ENCODE peak calls at places on chromosomes 7 and 10, in six cellular contexts. J, O, Q, A, R and I are unnamed samples.
A peak's percentile ranks its signal among the peaks of the same experiment; 100 is the strongest.

GRCh38 chr10:3716093-3716492 is 68.9 kb downstream of the KLF6 start:
- DNase-seq in J (no peak), O (no peak), Q (no peak), A (no peak), R (no peak), I (peak; percentile 18)

GRCh38 chr7:139340808-139341057 is 404 bp upstream of the FMC1 start:
- DNase-seq in J (no peak), O (no peak), Q (no peak), A (no peak), R (no peak), I (no peak)

GRCh38 chr7:82275342-82275741 is 168.2 kb downstream of the CACNA2D1 start:
- DNase-seq in J (no peak), O (no peak), Q (no peak), A (no peak), R (no peak), I (no peak)

GRCh38 chr10:124079864-124080263 is 13.5 kb downstream of the CHST15 start:
- DNase-seq in J (no peak), O (no peak), Q (no peak), A (no peak), R (no peak), I (no peak)

GRCh38 chr10:83522881-83523386 is 616.4 kb upstream of the GHITM start:
- DNase-seq in J (peak; percentile 79), O (no peak), Q (no peak), A (no peak), R (peak; percentile 65), I (no peak)

GRCh38 chr10:114278884-114279191 is 39.8 kb downstream of the VWA2 start:
- DNase-seq in J (no peak), O (no peak), Q (no peak), A (no peak), R (no peak), I (no peak)

GRCh38 chr7:106108988-106109387 is 3.1 kb downstream of the SYPL1 start:
- DNase-seq in J (no peak), O (no peak), Q (no peak), A (no peak), R (no peak), I (no peak)

GRCh38 chr7:99042957-99043356 is 101.0 kb downstream of the SMURF1 start:
- DNase-seq in J (peak; percentile 13), O (no peak), Q (no peak), A (no peak), R (peak; percentile 50), I (no peak)

GRCh38 chr7:158582089-158582456 is 5.5 kb downstream of the PTPRN2 start:
- DNase-seq in J (no peak), O (no peak), Q (no peak), A (no peak), R (no peak), I (no peak)

GRCh38 chr10:19826712-19827111 is 10.5 kb downstream of the PLXDC2 start:
- DNase-seq in J (no peak), O (no peak), Q (no peak), A (no peak), R (no peak), I (peak; percentile 81)

GRCh38 chr7:112790651-112790973 is 419 bp upstream of the TMEM168 start:
- DNase-seq in J (no peak), O (no peak), Q (no peak), A (no peak), R (no peak), I (no peak)

GRCh38 chr7:138603549-138604324 is 97.4 kb downstream of the SVOPL start:
- DNase-seq in J (no peak), O (no peak), Q (no peak), A (no peak), R (no peak), I (peak; percentile 8)

GRCh38 chr10:22651276-22651980 is 63.0 kb downstream of the PIP4K2A start:
- DNase-seq in J (no peak), O (no peak), Q (no peak), A (no peak), R (no peak), I (no peak)

GRCh38 chr10:120145107-120145506 is 252.6 kb downstream of the SEC23IP start:
- DNase-seq in J (no peak), O (no peak), Q (no peak), A (no peak), R (no peak), I (no peak)

GRCh38 chr10:24694086-24694485 is 29.6 kb downstream of the ARHGAP21 start:
- DNase-seq in J (no peak), O (no peak), Q (no peak), A (no peak), R (no peak), I (no peak)

GRCh38 chr10:3754727-3755439 is 30.1 kb downstream of the KLF6 start:
- DNase-seq in J (peak; percentile 99), O (no peak), Q (no peak), A (no peak), R (peak; percentile 84), I (peak; percentile 96)

GRCh38 chr10:123848564-123849457 is 42.8 kb downstream of the CPXM2 start:
- DNase-seq in J (no peak), O (no peak), Q (no peak), A (no peak), R (no peak), I (no peak)

GRCh38 chr7:363626-364025 is 73.7 kb downstream of the FOXL3 start:
- DNase-seq in J (no peak), O (no peak), Q (no peak), A (no peak), R (no peak), I (no peak)

GRCh38 chr10:5697342-5697741 is 12.7 kb downstream of the TASOR2 start:
- DNase-seq in J (no peak), O (no peak), Q (no peak), A (no peak), R (no peak), I (no peak)

GRCh38 chr7:29424984-29425309 is 138.7 kb upstream of the PRR15 start:
- DNase-seq in J (no peak), O (no peak), Q (no peak), A (no peak), R (no peak), I (no peak)

GRCh38 chr10:123154943-123155505 is 822 bp downstream of the BUB3 start:
- DNase-seq in J (peak; percentile 21), O (no peak), Q (no peak), A (peak; percentile 78), R (peak; percentile 58), I (peak; percentile 47)

GRCh38 chr10:36303896-36304295 is 661.8 kb upstream of the FZD8 start:
- DNase-seq in J (no peak), O (no peak), Q (no peak), A (no peak), R (no peak), I (peak; percentile 2)

GRCh38 chr7:3056713-3057388 is 13.2 kb upstream of the CARD11 start:
- DNase-seq in J (no peak), O (no peak), Q (no peak), A (no peak), R (no peak), I (no peak)

GRCh38 chr10:79096514-79096913 is 27.7 kb downstream of the ZMIZ1 start:
- DNase-seq in J (no peak), O (no peak), Q (no peak), A (no peak), R (no peak), I (no peak)

GRCh38 chr7:38220452-38220851 is 42.4 kb downstream of the STARD3NL start:
- DNase-seq in J (no peak), O (no peak), Q (no peak), A (no peak), R (no peak), I (no peak)

GRCh38 chr7:144390481-144390880 is 13.0 kb downstream of the NOBOX start:
- DNase-seq in J (no peak), O (no peak), Q (no peak), A (no peak), R (no peak), I (no peak)

GRCh38 chr7:7761974-7762769 is 43.8 kb upstream of the RPA3 start:
- DNase-seq in J (peak; percentile 54), O (no peak), Q (peak; percentile 4), A (no peak), R (peak; percentile 58), I (peak; percentile 59)

GRCh38 chr10:126017961-126018560 is 121.7 kb downstream of the FANK1 start:
- DNase-seq in J (no peak), O (no peak), Q (no peak), A (no peak), R (peak; percentile 10), I (peak; percentile 8)